ENCODE peak calls at places on chromosomes 16 and 17, in five cellular contexts. Z is skeletal muscle cell, T is mesenchymal stem cell, B is aorta, N is esophagus squamous epithelium. O is an unnamed sample.

GRCh38 chr17:63647065-63647725 is 25.0 kb downstream of the MAP3K3 start:
- DNase-seq in Z (no peak), T (peak), B (no peak), N (no peak), O (peak)

GRCh38 chr17:791807-792206 is 9.7 kb downstream of the MRM3 start:
- DNase-seq in Z (no peak), T (no peak), B (peak), N (no peak), O (no peak)

GRCh38 chr17:78341559-78342437 is 18.1 kb downstream of the SOCS3 start:
- DNase-seq in Z (no peak), T (peak), B (peak), N (no peak), O (peak)

GRCh38 chr16:12398029-12398735 is 405.5 kb downstream of the CPPED1 start:
- DNase-seq in Z (peak), T (no peak), B (no peak), N (no peak), O (no peak)

GRCh38 chr17:2909164-2909852 is 113.1 kb downstream of the RAP1GAP2 start:
- DNase-seq in Z (no peak), T (no peak), B (no peak), N (no peak), O (peak)

GRCh38 chr16:19136549-19137196 is 22.9 kb downstream of the ITPRIPL2 start:
- DNase-seq in Z (no peak), T (peak), B (no peak), N (no peak), O (peak)

GRCh38 chr17:79992657-79993389 is 42.8 kb downstream of the TBC1D16 start:
- DNase-seq in Z (no peak), T (no peak), B (no peak), N (no peak), O (no peak)

GRCh38 chr16:58024347-58024672 is 1.2 kb upstream of the MMP15 start:
- DNase-seq in Z (no peak), T (no peak), B (no peak), N (no peak), O (no peak)

GRCh38 chr17:20010099-20010863 is 1.1 kb downstream of the SPECC1 start:
- DNase-seq in Z (no peak), T (peak), B (peak), N (no peak), O (peak)

GRCh38 chr17:69909389-69909788 is 165.6 kb upstream of the KCNJ16 start:
- DNase-seq in Z (no peak), T (no peak), B (no peak), N (no peak), O (no peak)

GRCh38 chr17:59335685-59336084 is 4.2 kb downstream of the YPEL2 start:
- DNase-seq in Z (no peak), T (no peak), B (no peak), N (no peak), O (no peak)

GRCh38 chr16:31386157-31386984 is 6.8 kb upstream of the ITGAD start:
- DNase-seq in Z (peak), T (peak), B (peak), N (no peak), O (peak)

GRCh38 chr16:53912155-53912554 is 208.2 kb downstream of the FTO start:
- DNase-seq in Z (no peak), T (peak), B (no peak), N (no peak), O (peak)

GRCh38 chr17:40803617-40804082 is 3.9 kb upstream of the KRT28 start:
- DNase-seq in Z (no peak), T (peak), B (peak), N (no peak), O (peak)

GRCh38 chr17:4980644-4981216 is 6.7 kb downstream of the CAMTA2 start:
- DNase-seq in Z (no peak), T (peak), B (no peak), N (no peak), O (peak)

GRCh38 chr17:35117984-35118383 is 1.7 kb downstream of the RAD51D start:
- DNase-seq in Z (no peak), T (peak), B (no peak), N (no peak), O (no peak)

GRCh38 chr16:212999-213398 is 16.2 kb downstream of the LUC7L start:
- DNase-seq in Z (no peak), T (no peak), B (no peak), N (no peak), O (peak)

GRCh38 chr17:32483451-32484019 is 3.3 kb upstream of the CDK5R1 start:
- DNase-seq in Z (peak), T (peak), B (peak), N (no peak), O (peak)

GRCh38 chr17:20012137-20012536 is 3.0 kb downstream of the SPECC1 start:
- DNase-seq in Z (no peak), T (no peak), B (no peak), N (no peak), O (no peak)

GRCh38 chr16:27084296-27085065 is 17.8 kb downstream of the C16orf82 start:
- DNase-seq in Z (no peak), T (no peak), B (no peak), N (no peak), O (peak)

GRCh38 chr17:42248351-42249179 is 27.6 kb downstream of the STAT5B start:
- DNase-seq in Z (peak), T (peak), B (peak), N (peak), O (peak)

GRCh38 chr16:9308300-9309209 is 217.1 kb downstream of the HAPSTR1 start:
- DNase-seq in Z (no peak), T (no peak), B (no peak), N (no peak), O (no peak)

GRCh38 chr16:15970202-15970601 is 20.8 kb downstream of the ABCC1 start:
- DNase-seq in Z (no peak), T (peak), B (no peak), N (no peak), O (no peak)

GRCh38 chr17:27552467-27552779 is 78.6 kb upstream of the LGALS9 start:
- DNase-seq in Z (no peak), T (peak), B (peak), N (no peak), O (peak)

GRCh38 chr17:78117027-78117981 is 11.3 kb downstream of the TMC6 start:
- DNase-seq in Z (no peak), T (no peak), B (no peak), N (no peak), O (no peak)

GRCh38 chr16:85210423-85211169 is 98.3 kb upstream of the CIBAR2 start:
- DNase-seq in Z (no peak), T (peak), B (no peak), N (no peak), O (peak)

GRCh38 chr16:57240872-57241271 is 4.2 kb upstream of the ARL2BP start:
- DNase-seq in Z (no peak), T (no peak), B (no peak), N (no peak), O (no peak)

GRCh38 chr17:42284020-42284369 is 4.3 kb upstream of the STAT5A start:
- DNase-seq in Z (no peak), T (no peak), B (peak), N (no peak), O (no peak)

GRCh38 chr16:24075929-24076716 is 180.0 kb upstream of the CACNG3 start:
- DNase-seq in Z (no peak), T (no peak), B (no peak), N (no peak), O (no peak)

GRCh38 chr16:57899771-57900661 is 70.9 kb downstream of the CNGB1 start:
- DNase-seq in Z (no peak), T (peak), B (peak), N (no peak), O (peak)

GRCh38 chr17:30414486-30414885 is 35.8 kb downstream of the CPD start:
- DNase-seq in Z (no peak), T (no peak), B (no peak), N (no peak), O (peak)

GRCh38 chr16:88385112-88385594 is 2.4 kb downstream of the ZNF469 start:
- DNase-seq in Z (no peak), T (no peak), B (no peak), N (no peak), O (no peak)

GRCh38 chr16:88382491-88383400 is at the start of gene ZNF469:
- DNase-seq in Z (no peak), T (peak), B (peak), N (no peak), O (peak)

GRCh38 chr16:88381820-88382451 is 823 bp upstream of the ZNF469 start:
- DNase-seq in Z (no peak), T (no peak), B (peak), N (no peak), O (no peak)

GRCh38 chr16:88384222-88385111 is 1.7 kb downstream of the ZNF469 start:
- DNase-seq in Z (no peak), T (no peak), B (no peak), N (no peak), O (no peak)

GRCh38 chr16:88383401-88384221 is 852 bp downstream of the ZNF469 start:
- DNase-seq in Z (no peak), T (peak), B (peak), N (no peak), O (peak)
- H3K4me3 ChIP-seq in Z (peak), T (peak), B (peak), N (peak), O (peak)

GRCh38 chr16:67201411-67202345 is 2.7 kb downstream of the ELMO3 start:
- DNase-seq in Z (no peak), T (no peak), B (no peak), N (no peak), O (no peak)
- H3K4me3 ChIP-seq in Z (no peak), T (no peak), B (no peak), N (no peak), O (no peak)

GRCh38 chr16:3846595-3847091 is 33.9 kb downstream of the CREBBP start:
- DNase-seq in Z (no peak), T (no peak), B (no peak), N (no peak), O (no peak)
- H3K4me3 ChIP-seq in Z (no peak), T (no peak), B (no peak), N (no peak), O (no peak)

GRCh38 chr16:89473791-89474414 is 16.5 kb downstream of the ANKRD11 start:
- DNase-seq in Z (peak), T (peak), B (no peak), N (no peak), O (peak)

GRCh38 chr16:89473136-89473712 is 17.1 kb downstream of the ANKRD11 start:
- DNase-seq in Z (no peak), T (no peak), B (no peak), N (no peak), O (no peak)

GRCh38 chr16:89476811-89477261 is 13.5 kb downstream of the ANKRD11 start:
- DNase-seq in Z (no peak), T (no peak), B (no peak), N (no peak), O (no peak)

GRCh38 chr16:89476379-89476778 is 14.0 kb downstream of the ANKRD11 start:
- DNase-seq in Z (no peak), T (no peak), B (no peak), N (no peak), O (no peak)

DNA sequence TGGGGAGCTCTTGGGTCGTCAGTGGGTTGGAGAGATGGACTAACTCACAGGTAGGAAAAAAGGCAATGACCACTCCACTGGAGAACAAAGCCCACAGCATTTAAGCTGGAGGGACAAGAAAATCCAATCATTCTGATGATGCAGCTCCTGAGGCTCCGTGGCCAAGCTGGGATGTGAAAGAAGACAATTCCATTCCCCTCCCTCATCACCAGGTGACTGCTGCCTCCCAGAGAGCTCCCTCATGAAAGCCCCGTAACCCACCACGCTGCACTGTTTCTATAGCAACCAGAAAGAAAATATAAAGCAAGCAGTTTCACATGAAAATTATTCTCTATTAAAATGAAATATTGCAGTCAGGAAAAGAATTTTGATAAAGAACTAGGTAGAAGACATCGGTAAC is 15.2 kb downstream of the ANKRD11 start:
- DNase-seq in Z (no peak), T (no peak), B (no peak), N (no peak), O (no peak)
- H3K4me3 ChIP-seq in Z (no peak), T (no peak), B (no peak), N (no peak), O (no peak)

GRCh38 chr17:39224778-39225307 is 902 bp downstream of the STAC2 start:
- DNase-seq in Z (no peak), T (no peak), B (no peak), N (no peak), O (no peak)
- H3K4me3 ChIP-seq in Z (peak), T (peak), B (peak), N (peak), O (no peak)

GRCh38 chr16:69107311-69107962 is 2.0 kb downstream of the HAS3 start:
- DNase-seq in Z (no peak), T (peak), B (peak), N (no peak), O (peak)
- H3K4me3 ChIP-seq in Z (peak), T (peak), B (peak), N (peak), O (peak)

GRCh38 chr17:61492759-61493526 is 40.7 kb downstream of the TBX4 start:
- DNase-seq in Z (no peak), T (peak), B (no peak), N (no peak), O (peak)

GRCh38 chr17:61496957-61497653 is 44.9 kb downstream of the TBX4 start:
- DNase-seq in Z (no peak), T (no peak), B (no peak), N (no peak), O (peak)

GRCh38 chr17:61494325-61495160 is 42.3 kb downstream of the TBX4 start:
- DNase-seq in Z (no peak), T (no peak), B (no peak), N (no peak), O (no peak)

GRCh38 chr17:61496174-61496956 is 44.1 kb downstream of the TBX4 start:
- DNase-seq in Z (no peak), T (no peak), B (no peak), N (no peak), O (no peak)

GRCh38 chr17:61495161-61495857 is 43.1 kb downstream of the TBX4 start:
- DNase-seq in Z (peak), T (peak), B (no peak), N (no peak), O (no peak)
- H3K4me3 ChIP-seq in Z (peak), T (no peak), B (no peak), N (no peak), O (no peak)

DNA sequence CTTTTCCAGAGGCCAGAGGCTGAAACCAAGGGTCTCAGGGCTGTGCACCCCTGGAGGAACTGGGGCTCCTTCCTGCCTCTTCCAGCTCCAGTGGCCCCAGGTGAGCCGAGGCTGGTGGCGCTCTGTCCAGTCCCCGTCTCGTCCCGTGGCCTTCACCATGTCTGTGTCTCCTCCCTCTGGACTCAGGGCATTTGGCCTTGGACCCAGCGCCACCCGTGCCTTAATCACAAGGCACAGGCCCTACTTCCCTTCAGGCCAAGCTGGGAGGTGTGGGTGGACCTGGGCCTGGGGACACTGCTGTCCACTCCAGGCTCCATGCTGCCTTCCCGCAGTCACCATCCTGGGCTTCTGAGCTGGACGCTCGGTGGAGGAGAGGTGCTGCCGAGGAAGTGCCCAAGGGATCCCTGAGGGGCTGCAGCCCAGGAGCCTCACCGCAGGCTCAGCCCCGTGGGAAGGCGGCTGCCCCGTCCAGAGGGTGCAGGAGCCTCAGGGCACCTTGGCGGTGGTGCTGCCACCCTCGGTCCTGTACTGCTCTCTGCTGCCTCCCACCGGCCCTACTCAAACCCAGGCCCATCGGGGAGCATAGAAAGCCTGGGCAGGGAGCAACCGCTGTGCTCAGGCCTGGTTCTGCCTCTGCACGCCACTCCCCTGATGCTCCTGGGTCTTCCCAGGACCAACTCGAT is 9.6 kb upstream of the APRT start:
- DNase-seq in Z (no peak), T (no peak), B (no peak), N (no peak), O (no peak)
- H3K4me3 ChIP-seq in Z (no peak), T (no peak), B (no peak), N (no peak), O (no peak)

GRCh38 chr16:66222756-66223155 is 143.7 kb upstream of the CDH5 start:
- DNase-seq in Z (no peak), T (no peak), B (no peak), N (no peak), O (no peak)

GRCh38 chr16:66225696-66226095 is 140.8 kb upstream of the CDH5 start:
- DNase-seq in Z (no peak), T (no peak), B (no peak), N (no peak), O (no peak)

GRCh38 chr16:66224186-66224585 is 142.3 kb upstream of the CDH5 start:
- DNase-seq in Z (no peak), T (no peak), B (no peak), N (no peak), O (no peak)

GRCh38 chr16:66223176-66223780 is 143.2 kb upstream of the CDH5 start:
- DNase-seq in Z (peak), T (peak), B (no peak), N (no peak), O (no peak)

GRCh38 chr16:66224636-66225035 is 141.9 kb upstream of the CDH5 start:
- DNase-seq in Z (no peak), T (no peak), B (no peak), N (no peak), O (no peak)
- H3K4me3 ChIP-seq in Z (no peak), T (no peak), B (no peak), N (no peak), O (no peak)

GRCh38 chr16:56192644-56192960 is 1.3 kb downstream of the GNAO1 start:
- DNase-seq in Z (no peak), T (no peak), B (no peak), N (no peak), O (no peak)

GRCh38 chr16:56192971-56193936 is 2.0 kb downstream of the GNAO1 start:
- DNase-seq in Z (no peak), T (no peak), B (no peak), N (no peak), O (no peak)

GRCh38 chr16:56189990-56190902 is 1.0 kb upstream of the GNAO1 start:
- DNase-seq in Z (no peak), T (peak), B (peak), N (no peak), O (no peak)

GRCh38 chr16:56190903-56191806 is at the start of gene GNAO1:
- DNase-seq in Z (peak), T (peak), B (peak), N (no peak), O (peak)

GRCh38 chr16:56191807-56192643 is 736 bp downstream of the GNAO1 start:
- DNase-seq in Z (no peak), T (no peak), B (no peak), N (no peak), O (no peak)
- H3K4me3 ChIP-seq in Z (peak), T (no peak), B (peak), N (peak), O (peak)